ENCODE peak calls at places on chromosomes 13 and 19, in four cellular contexts. T is A549, J is H1, Y is endothelial cell of umbilical vein. P is an unnamed sample.

GRCh38 chr19:17847538-17848366 is at the start of gene JAK3:
- DNase-seq in T (no peak), J (peak), Y (peak), P (peak)

GRCh38 chr19:4443966-4444764 is 13.4 kb downstream of the UBXN6 start:
- DNase-seq in J (no peak), Y (no peak), T (no peak), P (no peak)

GRCh38 chr13:45341799-45342584 is 1.0 kb upstream of the TPT1 start:
- DNase-seq in T (no peak), Y (no peak), J (no peak), P (no peak)

GRCh38 chr19:29305268-29305667 is 92.3 kb upstream of the UQCRFS1 start:
- DNase-seq in Y (no peak), J (no peak), T (no peak), P (no peak)

GRCh38 chr19:39557791-39558622 is 18.0 kb upstream of the EID2 start:
- DNase-seq in T (no peak), J (no peak), Y (no peak), P (no peak)

GRCh38 chr19:55377356-55378131 is 918 bp downstream of the TMEM190 start:
- DNase-seq in J (peak), Y (no peak), T (no peak), P (peak)

GRCh38 chr19:47266401-47266885 is 8.2 kb upstream of the INAFM1 start:
- DNase-seq in T (no peak), Y (no peak), J (no peak), P (no peak)

GRCh38 chr19:50204811-50205675 is 1.6 kb downstream of the MYH14 start:
- DNase-seq in Y (no peak), J (peak), T (no peak), P (peak)

GRCh38 chr19:18476507-18477041 is 38.6 kb upstream of the ISYNA1 start:
- DNase-seq in Y (no peak), T (no peak), J (no peak), P (no peak)

GRCh38 chr19:18170714-18171255 is 2.8 kb upstream of the IFI30 start:
- DNase-seq in T (no peak), J (no peak), Y (no peak), P (no peak)

GRCh38 chr19:54266133-54266532 is 9.1 kb upstream of the LILRB5 start:
- DNase-seq in J (peak), T (peak), Y (peak), P (peak)

GRCh38 chr13:20415288-20415644 is 110.4 kb downstream of the CRYL1 start:
- DNase-seq in T (no peak), Y (no peak), J (no peak), P (no peak)

GRCh38 chr19:11018179-11018578 is 57.3 kb downstream of the SMARCA4 start:
- DNase-seq in J (no peak), Y (no peak), T (no peak), P (no peak)

GRCh38 chr13:27792393-27793218 is at the start of gene GSX1:
- DNase-seq in Y (peak), J (peak), T (peak), P (peak)

GRCh38 chr19:18239303-18239702 is 13.1 kb upstream of the PDE4C start:
- DNase-seq in Y (no peak), T (no peak), J (peak), P (peak)

GRCh38 chr19:18744019-18744418 is 47.1 kb downstream of the COMP start:
- DNase-seq in T (no peak), J (no peak), Y (no peak), P (no peak)

GRCh38 chr19:50820549-50821247 is 2.9 kb downstream of the KLK1 start:
- DNase-seq in T (no peak), Y (no peak), J (peak), P (no peak)

GRCh38 chr13:94596575-94596971 is 621 bp upstream of the TGDS start:
- DNase-seq in T (no peak), Y (no peak), J (no peak), P (peak)

GRCh38 chr13:27194895-27195764 is 23.5 kb upstream of the USP12 start:
- DNase-seq in T (peak), Y (peak), J (no peak), P (no peak)

GRCh38 chr19:44677019-44677809 is 5.9 kb downstream of the CEACAM19 start:
- DNase-seq in Y (peak), T (peak), J (peak), P (no peak)

GRCh38 chr13:25982908-25983307 is 68.9 kb downstream of the SHISA2 start:
- DNase-seq in T (no peak), J (no peak), Y (peak), P (no peak)

GRCh38 chr19:10333758-10334339 is 520 bp upstream of the RAVER1 start:
- DNase-seq in T (no peak), Y (no peak), J (peak), P (no peak)

DNA sequence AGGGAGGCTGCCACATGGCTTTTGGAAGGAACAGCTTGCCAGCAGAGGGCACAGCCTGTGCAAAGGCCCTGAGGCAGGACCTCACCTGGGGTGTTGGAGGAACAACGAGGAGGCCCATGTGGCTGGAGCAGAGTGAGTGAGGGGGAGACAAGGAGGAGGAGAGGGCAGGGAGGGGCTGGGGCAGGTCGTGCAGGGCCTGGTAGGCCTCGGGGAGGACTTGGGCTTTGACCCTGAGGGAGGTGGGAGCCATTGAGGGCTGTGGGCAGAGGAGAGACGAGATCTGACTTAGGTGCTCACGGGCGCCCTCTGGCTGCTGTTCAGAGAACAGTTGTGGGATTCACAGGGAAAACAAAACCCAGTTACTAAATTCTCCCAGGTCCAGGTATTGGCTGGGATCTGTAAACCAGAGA is 25.2 kb downstream of the ZNRF4 start:
- DNase-seq in T (peak), Y (peak), J (peak), P (peak)
- TF ChIP-seq JUN in T (no peak), Y (no peak), J (no peak), P (no peak)

GRCh38 chr13:106369858-106370257 is 165.6 kb downstream of the EFNB2 start:
- DNase-seq in J (no peak), Y (no peak), T (no peak), P (no peak)

GRCh38 chr13:106372199-106373160 is 163.0 kb downstream of the EFNB2 start:
- DNase-seq in T (no peak), Y (peak), J (no peak), P (no peak)

GRCh38 chr13:106369091-106369490 is 166.4 kb downstream of the EFNB2 start:
- DNase-seq in Y (no peak), J (no peak), T (no peak), P (no peak)

GRCh38 chr13:106373304-106373988 is 162.0 kb downstream of the EFNB2 start:
- DNase-seq in J (no peak), Y (no peak), T (no peak), P (no peak)

GRCh38 chr13:106371024-106371423 is 164.4 kb downstream of the EFNB2 start:
- DNase-seq in T (no peak), Y (no peak), J (no peak), P (no peak)
- TF ChIP-seq JUN in T (no peak), Y (no peak), J (no peak), P (no peak)

DNA sequence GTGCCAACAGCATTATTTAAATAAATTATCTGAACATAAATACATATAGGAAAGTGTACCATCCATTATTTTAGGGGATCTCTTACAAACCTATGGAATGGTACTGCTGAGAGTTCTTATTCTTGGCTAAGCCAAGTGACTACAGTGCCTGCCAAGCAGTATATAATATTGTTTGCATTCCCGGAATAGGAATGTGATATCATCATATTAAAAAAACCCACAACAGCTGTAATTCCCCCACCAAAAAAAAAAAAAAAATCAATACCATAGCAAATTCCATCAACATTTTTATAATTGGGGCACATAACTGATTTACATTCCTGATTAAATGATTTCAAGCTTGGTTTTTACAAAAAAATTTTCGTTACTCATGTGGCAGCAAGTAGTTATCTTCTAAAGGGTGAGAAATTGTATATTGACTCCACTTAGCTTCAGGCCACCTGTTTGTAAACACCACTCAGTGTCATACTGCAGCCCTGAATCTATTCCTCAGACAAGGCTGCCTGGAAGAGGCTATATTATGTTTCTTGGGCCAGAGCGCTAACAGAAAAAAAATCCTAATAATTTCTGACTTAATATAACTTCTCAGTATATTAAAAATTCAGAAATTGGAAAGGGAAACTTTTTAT is 278.1 kb downstream of the DNAJC15 start:
- DNase-seq in J (no peak), Y (peak), T (no peak), P (no peak)
- TF ChIP-seq JUN in J (no peak), Y (no peak), T (no peak), P (no peak)

DNA sequence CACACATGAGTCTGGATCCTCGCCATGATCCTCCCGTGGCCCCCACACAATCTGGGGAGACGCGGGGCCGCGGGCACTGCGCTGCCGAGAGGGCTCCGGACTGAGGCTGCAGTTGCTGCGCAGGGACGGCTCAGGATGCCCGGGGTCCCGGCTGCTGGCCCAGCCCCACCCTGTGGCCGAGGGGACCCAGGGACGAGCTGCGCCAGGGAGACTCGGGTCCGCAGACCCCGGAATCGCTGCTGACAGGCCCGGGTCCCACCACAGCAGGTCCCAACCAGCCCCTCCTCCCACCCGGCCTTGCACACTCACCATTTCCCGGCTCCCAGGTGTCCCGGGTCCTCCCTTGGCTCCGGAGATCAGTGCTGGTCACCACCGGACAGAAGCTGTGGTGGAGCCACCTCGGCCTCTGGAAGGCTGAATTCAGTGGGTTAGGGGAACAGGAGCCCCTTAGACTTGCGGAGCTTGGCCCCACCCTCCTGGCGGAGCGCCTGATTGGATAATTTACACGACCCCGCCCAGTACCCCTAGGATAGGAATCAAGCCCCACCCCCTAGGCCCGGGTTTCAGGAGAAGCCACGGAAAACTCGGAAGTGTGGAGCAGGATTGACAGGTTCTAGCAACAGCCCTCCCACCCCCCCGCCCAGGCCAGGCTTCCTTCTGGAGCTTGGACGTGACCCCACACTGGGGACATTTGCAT is 57.4 kb downstream of the ZNF44 start:
- DNase-seq in T (no peak), Y (no peak), J (no peak), P (peak)
- TF ChIP-seq JUN in T (no peak), Y (no peak), J (no peak), P (no peak)

GRCh38 chr13:30043631-30043925 is 193.2 kb upstream of the UBL3 start:
- DNase-seq in T (no peak), Y (no peak), J (no peak), P (no peak)

GRCh38 chr13:30044932-30045331 is 194.5 kb upstream of the UBL3 start:
- DNase-seq in T (no peak), J (peak), Y (no peak), P (no peak)

GRCh38 chr13:30045916-30046704 is 195.7 kb upstream of the UBL3 start:
- DNase-seq in J (peak), Y (no peak), T (no peak), P (no peak)

GRCh38 chr13:30049692-30050091 is 199.3 kb upstream of the UBL3 start:
- DNase-seq in Y (no peak), T (no peak), J (no peak), P (no peak)

GRCh38 chr13:30047154-30047874 is 196.9 kb upstream of the UBL3 start:
- DNase-seq in Y (no peak), T (no peak), J (peak), P (no peak)
- TF ChIP-seq JUN in Y (no peak), T (no peak), J (no peak), P (no peak)

GRCh38 chr19:56838680-56838929 is 1.9 kb downstream of the PEG3 start:
- DNase-seq in Y (no peak), T (no peak), J (no peak), P (no peak)

GRCh38 chr19:56838930-56839664 is 1.4 kb downstream of the PEG3 start:
- DNase-seq in T (no peak), Y (peak), J (no peak), P (no peak)

GRCh38 chr19:56840452-56841193 is at the start of the genes PEG3 and ZIM2:
- DNase-seq in J (no peak), T (no peak), Y (no peak), P (no peak)

GRCh38 chr19:56841194-56841546 is 644 bp upstream of the PEG3 start:
- DNase-seq in T (no peak), J (no peak), Y (no peak), P (no peak)

DNA sequence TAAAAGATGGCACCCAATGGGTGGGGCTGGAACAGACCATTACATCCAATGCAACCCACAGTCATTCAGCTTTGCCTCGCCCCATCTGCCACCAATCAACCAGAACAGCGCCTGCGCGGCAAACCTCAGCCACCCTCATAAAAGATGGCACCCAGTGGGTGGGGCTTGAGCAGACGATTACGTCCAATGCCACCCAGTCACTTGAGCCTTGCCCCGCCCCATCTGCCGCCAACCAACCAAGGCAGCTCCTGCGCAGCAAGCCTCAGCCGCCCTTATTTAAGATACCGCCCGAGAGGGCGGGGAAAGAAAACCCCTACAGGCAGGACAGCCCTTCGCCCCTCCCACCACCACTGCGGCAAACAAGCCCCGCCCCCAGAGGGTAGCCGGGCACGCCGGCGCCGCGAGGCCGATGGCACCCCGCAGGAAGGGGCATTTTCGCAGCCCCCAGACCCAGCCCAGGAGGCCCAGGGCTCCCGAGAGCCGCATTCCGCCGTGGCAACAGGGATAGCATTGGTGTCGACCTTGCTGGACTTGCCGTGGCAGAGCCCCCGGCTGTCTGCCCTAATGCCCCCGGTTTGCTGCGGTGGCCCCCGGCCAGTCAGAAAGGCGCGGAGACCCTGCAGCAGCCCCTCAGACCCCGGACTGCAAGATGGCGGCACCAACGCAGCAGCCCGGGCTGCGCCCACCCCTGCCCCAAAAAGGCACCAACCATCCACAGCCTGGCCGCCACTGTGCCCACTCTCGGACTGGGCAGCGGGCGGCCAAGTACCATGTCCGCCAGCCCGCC is 668 bp downstream of the PEG3 start:
- DNase-seq in T (no peak), J (no peak), Y (peak), P (no peak)
- TF ChIP-seq JUN in T (no peak), J (no peak), Y (no peak), P (no peak)

GRCh38 chr19:52601025-52601973 is 31.2 kb downstream of the ZNF701 start:
- DNase-seq in T (no peak), Y (peak), J (peak), P (peak)

GRCh38 chr19:52602931-52603330 is 32.8 kb downstream of the ZNF701 start:
- DNase-seq in Y (no peak), T (no peak), J (no peak), P (no peak)

GRCh38 chr19:52599241-52599640 is 29.2 kb downstream of the ZNF701 start:
- DNase-seq in J (no peak), Y (no peak), T (no peak), P (no peak)

GRCh38 chr19:52603558-52604207 is 33.6 kb downstream of the ZNF701 start:
- DNase-seq in Y (no peak), T (no peak), J (no peak), P (no peak)

DNA sequence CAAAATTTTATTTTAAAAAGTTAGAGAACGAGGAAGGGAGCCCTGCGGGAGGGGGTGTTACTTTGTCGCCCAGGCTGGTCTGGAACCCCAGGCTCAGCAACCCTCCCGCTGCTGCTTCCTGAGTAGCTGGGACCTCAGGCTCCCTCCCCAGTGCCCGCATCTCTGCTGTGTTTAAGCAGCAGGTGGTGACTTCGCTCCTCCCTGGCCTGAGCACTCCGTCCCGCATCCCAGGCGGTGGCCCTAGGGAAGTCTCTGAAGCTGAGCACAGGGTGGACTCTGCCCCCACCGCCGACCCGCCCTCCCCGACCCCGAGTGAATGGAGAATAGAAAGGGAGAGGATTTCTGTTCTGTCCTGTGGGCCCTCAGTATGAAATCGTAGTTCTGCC is 30.5 kb downstream of the ZNF701 start:
- DNase-seq in T (no peak), J (no peak), Y (no peak), P (peak)
- TF ChIP-seq JUN in T (no peak), J (no peak), Y (no peak), P (no peak)

DNA sequence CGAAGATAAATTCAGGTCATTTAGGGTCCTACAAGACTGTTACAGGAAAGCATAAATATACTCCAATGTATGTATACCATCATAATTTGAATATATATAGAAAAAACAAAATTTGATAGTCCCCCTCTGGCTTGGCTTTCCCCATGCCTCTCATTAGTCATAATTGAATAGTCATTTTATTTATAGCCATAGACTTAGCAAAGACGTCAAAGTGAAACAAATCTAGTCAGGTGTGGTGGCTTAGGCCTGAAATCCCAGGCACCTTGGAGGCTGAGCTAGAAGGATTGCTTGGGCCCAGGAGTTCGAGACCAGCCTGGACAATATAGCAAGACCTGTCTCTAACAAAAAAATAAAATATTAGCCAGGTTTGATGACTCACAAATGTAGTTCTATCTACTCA is 141.1 kb downstream of the TNFRSF19 start:
- DNase-seq in Y (no peak), J (no peak), T (no peak), P (no peak)
- TF ChIP-seq JUN in Y (no peak), J (no peak), T (no peak), P (no peak)

DNA sequence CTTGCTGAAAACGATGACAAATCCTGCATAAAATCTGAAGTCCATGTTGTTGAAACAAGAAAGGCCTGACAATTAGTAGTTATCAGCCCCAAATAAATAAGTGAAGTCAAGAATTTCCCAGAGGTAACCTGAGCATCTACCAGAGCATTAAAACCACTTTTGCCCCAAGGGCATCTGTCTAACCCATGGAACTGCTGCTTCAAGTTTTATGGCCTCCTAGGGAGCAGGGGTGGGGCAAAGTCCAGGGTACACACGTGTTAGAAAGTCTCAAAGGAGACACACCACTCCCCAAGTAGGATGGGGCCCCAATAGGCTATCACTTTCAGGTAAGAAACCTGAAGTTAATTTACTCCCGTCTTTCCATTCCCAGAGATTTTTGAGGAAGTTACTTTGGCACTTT is 81.1 kb downstream of the CACNA1A start:
- DNase-seq in J (no peak), Y (no peak), T (no peak), P (no peak)
- TF ChIP-seq JUN in J (no peak), Y (no peak), T (no peak), P (no peak)

GRCh38 chr13:75482070-75482819 is at the start of gene TBC1D4:
- DNase-seq in Y (peak), J (no peak), T (peak), P (peak)
- TF ChIP-seq JUN in Y (no peak), J (no peak), T (no peak), P (no peak)

P was measured in WTC11.